ENCODE peak calls at places on chromosomes 16 and 17, in ten cellular contexts. One of them, this sample, is unnamed.

GRCh38 chr16:2299121-2299914 is 31.4 kb upstream of the RNPS1 start:
- DNase-seq in GM04503: no peak
- DNase-seq in GM03348: no peak
- DNase-seq in M059J: no peak
- DNase-seq in 8988T: no peak
- DNase-seq in KG1: no peak
- DNase-seq in NCI-H2029 treated with DMSO at 0.1 percent for 48 hours: no peak
- DNase-seq in fibroblast of mammary gland: no peak
- DNase-seq in NCI-H69: no peak
- DNase-seq in RPMI8226: peak; percentile 20
- DNase-seq in this sample: no peak

GRCh38 chr17:7183433-7184090 is 4.4 kb upstream of the ASGR1 start:
- DNase-seq in NCI-H69: no peak
- DNase-seq in 8988T: no peak
- DNase-seq in GM03348: no peak
- DNase-seq in RPMI8226: no peak
- DNase-seq in fibroblast of mammary gland: no peak
- DNase-seq in GM04503: no peak
- DNase-seq in KG1: no peak
- DNase-seq in M059J: peak; percentile 28
- DNase-seq in NCI-H2029 treated with DMSO at 0.1 percent for 48 hours: no peak
- DNase-seq in this sample: no peak

GRCh38 chr16:86899757-86900156 is 321.4 kb downstream of the FOXL1 start:
- DNase-seq in GM04503: peak; percentile 11
- DNase-seq in M059J: peak; percentile 62
- DNase-seq in NCI-H69: no peak
- DNase-seq in RPMI8226: no peak
- DNase-seq in fibroblast of mammary gland: peak; percentile 75
- DNase-seq in GM03348: peak; percentile 29
- DNase-seq in NCI-H2029 treated with DMSO at 0.1 percent for 48 hours: no peak
- DNase-seq in 8988T: no peak
- DNase-seq in KG1: no peak
- DNase-seq in this sample: no peak

GRCh38 chr16:21638573-21638975 is 13.8 kb downstream of the IGSF6 start:
- DNase-seq in 8988T: no peak
- DNase-seq in GM03348: peak; percentile 56
- DNase-seq in fibroblast of mammary gland: peak; percentile 76
- DNase-seq in RPMI8226: no peak
- DNase-seq in NCI-H2029 treated with DMSO at 0.1 percent for 48 hours: no peak
- DNase-seq in GM04503: peak; percentile 6
- DNase-seq in NCI-H69: no peak
- DNase-seq in M059J: peak; percentile 45
- DNase-seq in KG1: no peak
- DNase-seq in this sample: no peak

GRCh38 chr16:22161999-22162657 is at the start of gene SDR42E2:
- DNase-seq in KG1: no peak
- DNase-seq in fibroblast of mammary gland: no peak
- DNase-seq in GM04503: no peak
- DNase-seq in M059J: no peak
- DNase-seq in NCI-H2029 treated with DMSO at 0.1 percent for 48 hours: no peak
- DNase-seq in 8988T: no peak
- DNase-seq in GM03348: no peak
- DNase-seq in NCI-H69: peak; percentile 74
- DNase-seq in RPMI8226: peak; percentile 91
- DNase-seq in this sample: no peak

GRCh38 chr17:13475574-13476223 is 126.0 kb downstream of the HS3ST3A1 start:
- DNase-seq in GM04503: no peak
- DNase-seq in RPMI8226: no peak
- DNase-seq in M059J: no peak
- DNase-seq in KG1: no peak
- DNase-seq in 8988T: no peak
- DNase-seq in GM03348: no peak
- DNase-seq in NCI-H2029 treated with DMSO at 0.1 percent for 48 hours: no peak
- DNase-seq in NCI-H69: no peak
- DNase-seq in fibroblast of mammary gland: no peak
- DNase-seq in this sample: no peak

GRCh38 chr16:85316321-85316919 is 204.1 kb upstream of the CIBAR2 start:
- DNase-seq in 8988T: peak; percentile 89
- DNase-seq in fibroblast of mammary gland: peak; percentile 56
- DNase-seq in KG1: peak; percentile 22
- DNase-seq in GM03348: peak; percentile 90
- DNase-seq in RPMI8226: peak; percentile 62
- DNase-seq in M059J: peak; percentile 47
- DNase-seq in NCI-H69: peak; percentile 58
- DNase-seq in GM04503: no peak
- DNase-seq in NCI-H2029 treated with DMSO at 0.1 percent for 48 hours: no peak
- DNase-seq in this sample: peak; percentile 79

GRCh38 chr17:3558603-3559269 is 1.1 kb upstream of the TRPV3 start:
- DNase-seq in 8988T: no peak
- DNase-seq in KG1: no peak
- DNase-seq in GM03348: no peak
- DNase-seq in NCI-H69: peak; percentile 47
- DNase-seq in fibroblast of mammary gland: peak; percentile 51
- DNase-seq in M059J: peak; percentile 68
- DNase-seq in GM04503: no peak
- DNase-seq in NCI-H2029 treated with DMSO at 0.1 percent for 48 hours: no peak
- DNase-seq in RPMI8226: peak; percentile 93
- DNase-seq in this sample: peak; percentile 44

GRCh38 chr16:28279006-28279405 is 13.3 kb upstream of the SBK1 start:
- DNase-seq in KG1: no peak
- DNase-seq in NCI-H2029 treated with DMSO at 0.1 percent for 48 hours: no peak
- DNase-seq in M059J: no peak
- DNase-seq in RPMI8226: no peak
- DNase-seq in GM03348: no peak
- DNase-seq in NCI-H69: no peak
- DNase-seq in 8988T: no peak
- DNase-seq in GM04503: no peak
- DNase-seq in fibroblast of mammary gland: no peak
- DNase-seq in this sample: no peak

GRCh38 chr16:50884066-50884860 is 142.4 kb downstream of the CYLD start:
- DNase-seq in GM04503: no peak
- DNase-seq in NCI-H69: no peak
- DNase-seq in KG1: no peak
- DNase-seq in fibroblast of mammary gland: no peak
- DNase-seq in M059J: peak; percentile 12
- DNase-seq in 8988T: no peak
- DNase-seq in RPMI8226: peak; percentile 51
- DNase-seq in NCI-H2029 treated with DMSO at 0.1 percent for 48 hours: no peak
- DNase-seq in GM03348: no peak
- DNase-seq in this sample: peak; percentile 67

GRCh38 chr16:12679660-12680272 is 123.9 kb downstream of the CPPED1 start:
- DNase-seq in GM04503: no peak
- DNase-seq in KG1: no peak
- DNase-seq in GM03348: no peak
- DNase-seq in NCI-H69: no peak
- DNase-seq in M059J: peak; percentile 72
- DNase-seq in RPMI8226: no peak
- DNase-seq in 8988T: no peak
- DNase-seq in NCI-H2029 treated with DMSO at 0.1 percent for 48 hours: no peak
- DNase-seq in fibroblast of mammary gland: no peak
- DNase-seq in this sample: no peak

GRCh38 chr16:10537946-10538345 is 42.5 kb downstream of the EMP2 start:
- DNase-seq in GM03348: no peak
- DNase-seq in 8988T: no peak
- DNase-seq in GM04503: no peak
- DNase-seq in KG1: no peak
- DNase-seq in fibroblast of mammary gland: no peak
- DNase-seq in M059J: no peak
- DNase-seq in NCI-H69: no peak
- DNase-seq in NCI-H2029 treated with DMSO at 0.1 percent for 48 hours: no peak
- DNase-seq in RPMI8226: no peak
- DNase-seq in this sample: no peak

GRCh38 chr17:77322534-77323412 is 182.0 kb downstream of the SEC14L1 start:
- DNase-seq in NCI-H2029 treated with DMSO at 0.1 percent for 48 hours: no peak
- DNase-seq in NCI-H69: peak; percentile 38
- DNase-seq in M059J: peak; percentile 99
- DNase-seq in GM03348: peak; percentile 93
- DNase-seq in GM04503: peak; percentile 96
- DNase-seq in 8988T: peak; percentile 53
- DNase-seq in fibroblast of mammary gland: peak; percentile 99
- DNase-seq in KG1: no peak
- DNase-seq in RPMI8226: peak; percentile 45
- DNase-seq in this sample: peak; percentile 86

GRCh38 chr17:12830692-12831363 is 41.5 kb downstream of the ARHGAP44 start:
- DNase-seq in NCI-H2029 treated with DMSO at 0.1 percent for 48 hours: no peak
- DNase-seq in NCI-H69: no peak
- DNase-seq in M059J: no peak
- DNase-seq in RPMI8226: no peak
- DNase-seq in fibroblast of mammary gland: no peak
- DNase-seq in GM03348: no peak
- DNase-seq in GM04503: no peak
- DNase-seq in KG1: no peak
- DNase-seq in 8988T: no peak
- DNase-seq in this sample: no peak

GRCh38 chr17:69335018-69335417 is 8.1 kb upstream of the ABCA5 start:
- DNase-seq in GM04503: no peak
- DNase-seq in NCI-H69: no peak
- DNase-seq in KG1: no peak
- DNase-seq in GM03348: peak; percentile 66
- DNase-seq in RPMI8226: no peak
- DNase-seq in NCI-H2029 treated with DMSO at 0.1 percent for 48 hours: no peak
- DNase-seq in 8988T: no peak
- DNase-seq in M059J: no peak
- DNase-seq in fibroblast of mammary gland: peak; percentile 52
- DNase-seq in this sample: peak; percentile 83

GRCh38 chr16:70437017-70437581 is 1.8 kb downstream of the ST3GAL2 start:
- DNase-seq in 8988T: no peak
- DNase-seq in NCI-H2029 treated with DMSO at 0.1 percent for 48 hours: no peak
- DNase-seq in KG1: no peak
- DNase-seq in fibroblast of mammary gland: peak; percentile 95
- DNase-seq in GM03348: peak; percentile 71
- DNase-seq in NCI-H69: peak; percentile 78
- DNase-seq in M059J: peak; percentile 89
- DNase-seq in GM04503: peak; percentile 83
- DNase-seq in RPMI8226: no peak
- DNase-seq in this sample: peak; percentile 77